ENCODE peak calls at places on chromosomes 7 and 10, in nine cellular contexts. P is neuronal stem cell, E is colonic mucosa, N is neural progenitor cell, U is uterus, L is H1, V is psoas muscle, Z is testis, D is heart right ventricle. S is an unnamed sample.

GRCh38 chr7:118311121-118311803 is 86.8 kb downstream of the ANKRD7 start:
- DNase-seq in P (no peak), E (no peak), N (no peak), U (no peak), L (no peak), V (no peak), Z (no peak), D (no peak), S (no peak)

GRCh38 chr7:5594616-5595544 is 171.2 kb upstream of the TNRC18 start:
- DNase-seq in P (peak; percentile 66), E (no peak), N (peak; percentile 90), U (no peak), L (no peak), V (no peak), Z (no peak), D (peak; percentile 32), S (no peak)

GRCh38 chr10:78894841-78895195 is 173.9 kb upstream of the ZMIZ1 start:
- DNase-seq in P (no peak), E (no peak), N (no peak), U (no peak), L (no peak), V (no peak), Z (no peak), D (no peak), S (no peak)

GRCh38 chr10:97234403-97234802 is 48.6 kb upstream of the SLIT1 start:
- DNase-seq in P (peak; percentile 27), E (no peak), N (peak; percentile 39), U (no peak), L (no peak), V (no peak), Z (no peak), D (no peak), S (peak; percentile 56)

GRCh38 chr7:98357751-98358161 is 43.1 kb downstream of the BAIAP2L1 start:
- DNase-seq in P (no peak), E (no peak), N (no peak), U (peak; percentile 22), L (no peak), V (no peak), Z (peak; percentile 38), D (no peak), S (no peak)

GRCh38 chr7:5429857-5430611 is 6.4 kb upstream of the TNRC18 start:
- DNase-seq in P (no peak), E (peak; percentile 66), N (peak; percentile 53), U (peak; percentile 43), L (no peak), V (peak; percentile 49), Z (peak; percentile 57), D (no peak), S (no peak)

GRCh38 chr7:24708244-24708643 is 49.0 kb downstream of the GSDME start:
- DNase-seq in P (no peak), E (no peak), N (no peak), U (no peak), L (no peak), V (no peak), Z (no peak), D (no peak), S (no peak)

GRCh38 chr10:7258948-7259523 is 151.8 kb downstream of the SFMBT2 start:
- DNase-seq in P (no peak), E (no peak), N (no peak), U (no peak), L (no peak), V (no peak), Z (no peak), D (peak; percentile 22), S (peak; percentile 67)

GRCh38 chr10:121698336-121698735 is 100.1 kb upstream of the FGFR2 start:
- DNase-seq in P (no peak), E (no peak), N (no peak), U (no peak), L (no peak), V (no peak), Z (no peak), D (no peak), S (no peak)

GRCh38 chr10:109205929-109206585 is 717.3 kb downstream of the XPNPEP1 start:
- DNase-seq in P (no peak), E (no peak), N (no peak), U (no peak), L (no peak), V (no peak), Z (no peak), D (no peak), S (no peak)

GRCh38 chr10:6493521-6494451 is 86.3 kb downstream of the PRKCQ start:
- DNase-seq in P (no peak), E (no peak), N (no peak), U (no peak), L (no peak), V (no peak), Z (no peak), D (no peak), S (no peak)

GRCh38 chr10:5679606-5680005 is 5.0 kb upstream of the TASOR2 start:
- DNase-seq in P (no peak), E (no peak), N (no peak), U (no peak), L (no peak), V (no peak), Z (no peak), D (no peak), S (no peak)

GRCh38 chr10:2867788-2868299 is 199.5 kb upstream of the PFKP start:
- DNase-seq in P (no peak), E (no peak), N (no peak), U (no peak), L (no peak), V (no peak), Z (no peak), D (no peak), S (no peak)

GRCh38 chr7:44177570-44178131 is 11.6 kb downstream of the GCK start:
- DNase-seq in P (no peak), E (no peak), N (peak; percentile 26), U (no peak), L (no peak), V (no peak), Z (peak; percentile 12), D (no peak), S (no peak)

GRCh38 chr10:65570143-65571010 is 1355.5 kb upstream of the LRRTM3 start:
- DNase-seq in P (peak; percentile 59), E (peak; percentile 72), N (peak; percentile 78), U (no peak), L (peak; percentile 34), V (peak; percentile 23), Z (peak; percentile 76), D (peak; percentile 41), S (no peak)

GRCh38 chr7:17370901-17371550 is 72.6 kb downstream of the AHR start:
- DNase-seq in P (no peak), E (no peak), N (no peak), U (no peak), L (no peak), V (no peak), Z (no peak), D (no peak), S (no peak)

GRCh38 chr10:78971094-78971682 is 97.6 kb upstream of the ZMIZ1 start:
- DNase-seq in P (no peak), E (no peak), N (no peak), U (no peak), L (no peak), V (no peak), Z (no peak), D (no peak), S (no peak)

GRCh38 chr7:133934262-133934973 is 192.7 kb upstream of the LRGUK start:
- DNase-seq in P (no peak), E (no peak), N (peak; percentile 29), U (no peak), L (no peak), V (no peak), Z (no peak), D (no peak), S (no peak)

GRCh38 chr7:133932591-133932990 is 194.5 kb upstream of the LRGUK start:
- DNase-seq in P (no peak), E (no peak), N (no peak), U (no peak), L (no peak), V (no peak), Z (no peak), D (no peak), S (no peak)

GRCh38 chr7:133936074-133936473 is 191.1 kb upstream of the LRGUK start:
- DNase-seq in P (no peak), E (no peak), N (no peak), U (no peak), L (no peak), V (no peak), Z (no peak), D (no peak), S (no peak)

GRCh38 chr7:133934974-133935330 is 192.2 kb upstream of the LRGUK start:
- DNase-seq in P (no peak), E (no peak), N (no peak), U (no peak), L (no peak), V (no peak), Z (no peak), D (no peak), S (no peak)

GRCh38 chr7:133931053-133931452 is 196.1 kb upstream of the LRGUK start:
- DNase-seq in P (no peak), E (no peak), N (no peak), U (no peak), L (no peak), V (no peak), Z (no peak), D (no peak), S (no peak)
- H3K4me3 ChIP-seq in P (no peak overlapping the region), E (no peak overlapping the region), N (no peak overlapping the region), U (no peak overlapping the region), L (no peak overlapping the region), V (no peak overlapping the region), Z (no peak overlapping the region), D (no peak overlapping the region), S (no peak overlapping the region)

GRCh38 chr7:89780291-89780690 is 374.0 kb upstream of the STEAP1 start:
- DNase-seq in P (no peak), E (no peak), N (peak; percentile 19), U (no peak), L (no peak), V (no peak), Z (no peak), D (no peak), S (no peak)
- H3K36me3 ChIP-seq in P (no peaks in the 10 kb centered on the region), E (no peaks in the 10 kb centered on the region), N (no peaks in the 10 kb centered on the region), U (no peaks in the 10 kb centered on the region), L (no peaks in the 10 kb centered on the region), V (no peaks in the 10 kb centered on the region), Z (no peaks in the 10 kb centered on the region), D (no peaks in the 10 kb centered on the region), S (no peaks in the 10 kb centered on the region)

GRCh38 chr7:1516586-1517251 is 12.5 kb upstream of the INTS1 start:
- DNase-seq in P (no peak), E (no peak), N (no peak), U (no peak), L (no peak), V (no peak), Z (no peak), D (no peak), S (no peak)
- H3K4me1 ChIP-seq in P (peaks cover 8% of the 10 kb centered on the region), E (no peaks in the 10 kb centered on the region), N (no peaks in the 10 kb centered on the region), U (no peaks in the 10 kb centered on the region), L (no peaks in the 10 kb centered on the region), V (peaks cover 22% of the 10 kb centered on the region), Z (no peaks in the 10 kb centered on the region), D (peaks cover 21% of the 10 kb centered on the region), S (peaks cover 21% of the 10 kb centered on the region)

DNA sequence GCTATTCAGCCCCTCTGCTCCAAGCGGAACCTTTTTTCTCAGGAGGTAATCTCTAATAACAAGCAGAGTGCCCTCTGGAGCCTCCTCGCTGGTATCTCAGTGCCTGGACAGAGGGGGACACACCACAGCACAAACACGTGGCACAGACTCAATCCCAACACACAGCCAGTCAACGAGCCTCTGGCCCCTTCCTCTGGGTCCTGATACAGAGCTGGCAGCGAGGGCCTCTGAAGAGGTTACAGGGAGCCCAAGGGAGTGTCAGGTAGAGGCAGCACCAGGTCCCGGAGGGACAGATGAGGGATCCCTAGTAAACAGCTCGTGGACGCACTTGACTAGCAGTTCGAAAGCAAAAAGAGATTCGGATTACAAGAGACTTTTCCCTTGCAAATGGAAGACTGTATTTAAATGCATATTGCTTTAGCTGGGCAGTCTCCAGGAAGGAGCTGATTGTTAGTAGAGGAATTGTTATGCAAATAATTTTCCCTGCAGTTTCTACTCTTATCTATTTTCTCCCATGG is 14.1 kb downstream of the CXCL12 start:
- DNase-seq in P (no peak), E (no peak), N (peak; percentile 38), U (no peak), L (peak; percentile 58), V (no peak), Z (peak; percentile 38), D (no peak), S (no peak)
- H3K4me3 ChIP-seq in P (no peak overlapping the region), E (no peak overlapping the region), N (no peak overlapping the region), U (no peak overlapping the region), L (peak overlapping the region; percentile 5), V (no peak overlapping the region), Z (no peak overlapping the region), D (no peak overlapping the region), S (no peak overlapping the region)